ENCODE peak calls at places on chromosomes 6 and 20, in ten cellular contexts. One of them, this sample, is unnamed.

GRCh38 chr6:73455865-73456629 is 4.0 kb upstream of the CGAS start:
- DNase-seq in stimulated activated CD4-positive, alpha-beta T cell treated with anti-CD3 and anti-CD28 coated beads, Interleukin-12 subunit alpha, Interleukin-12 subunit beta, amount 100 ng/mL, for 48 hours: no peak
- DNase-seq in cardiac fibroblast: peak; percentile 76
- DNase-seq in GM04503: no peak
- DNase-seq in GF-D8: peak; percentile 92
- DNase-seq in HS-5: no peak
- DNase-seq in colonic mucosa: no peak
- DNase-seq in MV-4-11: peak; percentile 94
- DNase-seq in type B pancreatic cell: no peak
- DNase-seq in left cardiac atrium: no peak
- DNase-seq in this sample: no peak

GRCh38 chr20:20603339-20603990 is 109.0 kb downstream of the RALGAPA2 start:
- DNase-seq in stimulated activated CD4-positive, alpha-beta T cell treated with anti-CD3 and anti-CD28 coated beads, Interleukin-12 subunit alpha, Interleukin-12 subunit beta, amount 100 ng/mL, for 48 hours: no peak
- DNase-seq in cardiac fibroblast: no peak
- DNase-seq in GM04503: no peak
- DNase-seq in GF-D8: no peak
- DNase-seq in HS-5: no peak
- DNase-seq in colonic mucosa: no peak
- DNase-seq in MV-4-11: no peak
- DNase-seq in type B pancreatic cell: no peak
- DNase-seq in left cardiac atrium: no peak
- DNase-seq in this sample: no peak

GRCh38 chr20:43893930-43894329 is 20.7 kb upstream of the TOX2 start:
- DNase-seq in stimulated activated CD4-positive, alpha-beta T cell treated with anti-CD3 and anti-CD28 coated beads, Interleukin-12 subunit alpha, Interleukin-12 subunit beta, amount 100 ng/mL, for 48 hours: no peak
- DNase-seq in cardiac fibroblast: peak; percentile 63
- DNase-seq in GM04503: no peak
- DNase-seq in GF-D8: no peak
- DNase-seq in HS-5: no peak
- DNase-seq in colonic mucosa: no peak
- DNase-seq in MV-4-11: no peak
- DNase-seq in type B pancreatic cell: no peak
- DNase-seq in left cardiac atrium: no peak
- DNase-seq in this sample: peak; percentile 54

GRCh38 chr6:10759884-10760329 is 12.3 kb downstream of the TMEM14B start:
- DNase-seq in stimulated activated CD4-positive, alpha-beta T cell treated with anti-CD3 and anti-CD28 coated beads, Interleukin-12 subunit alpha, Interleukin-12 subunit beta, amount 100 ng/mL, for 48 hours: no peak
- DNase-seq in cardiac fibroblast: peak; percentile 95
- DNase-seq in GM04503: peak; percentile 28
- DNase-seq in GF-D8: no peak
- DNase-seq in HS-5: peak; percentile 91
- DNase-seq in colonic mucosa: no peak
- DNase-seq in MV-4-11: no peak
- DNase-seq in type B pancreatic cell: no peak
- DNase-seq in left cardiac atrium: peak; percentile 47
- DNase-seq in this sample: peak; percentile 86

GRCh38 chr6:157229733-157230132 is 93.6 kb downstream of the TMEM242 start:
- DNase-seq in stimulated activated CD4-positive, alpha-beta T cell treated with anti-CD3 and anti-CD28 coated beads, Interleukin-12 subunit alpha, Interleukin-12 subunit beta, amount 100 ng/mL, for 48 hours: no peak
- DNase-seq in cardiac fibroblast: no peak
- DNase-seq in GM04503: no peak
- DNase-seq in GF-D8: no peak
- DNase-seq in HS-5: no peak
- DNase-seq in colonic mucosa: peak; percentile 75
- DNase-seq in MV-4-11: no peak
- DNase-seq in type B pancreatic cell: no peak
- DNase-seq in left cardiac atrium: no peak
- DNase-seq in this sample: no peak

GRCh38 chr20:19913927-19914614 is 103.1 kb upstream of the NAA20 start:
- DNase-seq in stimulated activated CD4-positive, alpha-beta T cell treated with anti-CD3 and anti-CD28 coated beads, Interleukin-12 subunit alpha, Interleukin-12 subunit beta, amount 100 ng/mL, for 48 hours: no peak
- DNase-seq in cardiac fibroblast: peak; percentile 91
- DNase-seq in GM04503: no peak
- DNase-seq in GF-D8: no peak
- DNase-seq in HS-5: peak; percentile 31
- DNase-seq in colonic mucosa: no peak
- DNase-seq in MV-4-11: no peak
- DNase-seq in type B pancreatic cell: no peak
- DNase-seq in left cardiac atrium: no peak
- DNase-seq in this sample: peak; percentile 67

GRCh38 chr20:1673424-1673823 is 15.8 kb upstream of the SIRPG start:
- DNase-seq in stimulated activated CD4-positive, alpha-beta T cell treated with anti-CD3 and anti-CD28 coated beads, Interleukin-12 subunit alpha, Interleukin-12 subunit beta, amount 100 ng/mL, for 48 hours: no peak
- DNase-seq in cardiac fibroblast: no peak
- DNase-seq in GM04503: no peak
- DNase-seq in GF-D8: no peak
- DNase-seq in HS-5: no peak
- DNase-seq in colonic mucosa: no peak
- DNase-seq in MV-4-11: no peak
- DNase-seq in type B pancreatic cell: no peak
- DNase-seq in left cardiac atrium: no peak
- DNase-seq in this sample: no peak

GRCh38 chr6:44049989-44050871 is 77.0 kb downstream of the MRPL14 start:
- DNase-seq in stimulated activated CD4-positive, alpha-beta T cell treated with anti-CD3 and anti-CD28 coated beads, Interleukin-12 subunit alpha, Interleukin-12 subunit beta, amount 100 ng/mL, for 48 hours: no peak
- DNase-seq in cardiac fibroblast: no peak
- DNase-seq in GM04503: no peak
- DNase-seq in GF-D8: no peak
- DNase-seq in HS-5: no peak
- DNase-seq in colonic mucosa: no peak
- DNase-seq in MV-4-11: no peak
- DNase-seq in type B pancreatic cell: no peak
- DNase-seq in left cardiac atrium: no peak
- DNase-seq in this sample: no peak

GRCh38 chr6:6586167-6586566 is 2.4 kb upstream of the LY86 start:
- DNase-seq in stimulated activated CD4-positive, alpha-beta T cell treated with anti-CD3 and anti-CD28 coated beads, Interleukin-12 subunit alpha, Interleukin-12 subunit beta, amount 100 ng/mL, for 48 hours: no peak
- DNase-seq in cardiac fibroblast: no peak
- DNase-seq in GM04503: no peak
- DNase-seq in GF-D8: no peak
- DNase-seq in HS-5: no peak
- DNase-seq in colonic mucosa: no peak
- DNase-seq in MV-4-11: no peak
- DNase-seq in type B pancreatic cell: no peak
- DNase-seq in left cardiac atrium: no peak
- DNase-seq in this sample: no peak

GRCh38 chr6:156729248-156729647 is 47.9 kb upstream of the ARID1B start:
- DNase-seq in stimulated activated CD4-positive, alpha-beta T cell treated with anti-CD3 and anti-CD28 coated beads, Interleukin-12 subunit alpha, Interleukin-12 subunit beta, amount 100 ng/mL, for 48 hours: no peak
- DNase-seq in cardiac fibroblast: peak; percentile 66
- DNase-seq in GM04503: no peak
- DNase-seq in GF-D8: no peak
- DNase-seq in HS-5: peak; percentile 73
- DNase-seq in colonic mucosa: no peak
- DNase-seq in MV-4-11: peak; percentile 9
- DNase-seq in type B pancreatic cell: no peak
- DNase-seq in left cardiac atrium: no peak
- DNase-seq in this sample: peak; percentile 75

GRCh38 chr20:6533321-6533720 is 234.2 kb upstream of the BMP2 start:
- DNase-seq in stimulated activated CD4-positive, alpha-beta T cell treated with anti-CD3 and anti-CD28 coated beads, Interleukin-12 subunit alpha, Interleukin-12 subunit beta, amount 100 ng/mL, for 48 hours: no peak
- DNase-seq in cardiac fibroblast: peak; percentile 45
- DNase-seq in GM04503: peak; percentile 17
- DNase-seq in GF-D8: no peak
- DNase-seq in HS-5: no peak
- DNase-seq in colonic mucosa: no peak
- DNase-seq in MV-4-11: no peak
- DNase-seq in type B pancreatic cell: no peak
- DNase-seq in left cardiac atrium: no peak
- DNase-seq in this sample: peak; percentile 10

GRCh38 chr6:87639373-87639772 is 49.4 kb downstream of the ORC3 start:
- DNase-seq in stimulated activated CD4-positive, alpha-beta T cell treated with anti-CD3 and anti-CD28 coated beads, Interleukin-12 subunit alpha, Interleukin-12 subunit beta, amount 100 ng/mL, for 48 hours: no peak
- DNase-seq in cardiac fibroblast: no peak
- DNase-seq in GM04503: no peak
- DNase-seq in GF-D8: no peak
- DNase-seq in HS-5: no peak
- DNase-seq in colonic mucosa: no peak
- DNase-seq in MV-4-11: no peak
- DNase-seq in type B pancreatic cell: no peak
- DNase-seq in left cardiac atrium: no peak
- DNase-seq in this sample: no peak

GRCh38 chr6:110055387-110055735 is 77.2 kb downstream of the GPR6 start:
- DNase-seq in stimulated activated CD4-positive, alpha-beta T cell treated with anti-CD3 and anti-CD28 coated beads, Interleukin-12 subunit alpha, Interleukin-12 subunit beta, amount 100 ng/mL, for 48 hours: no peak
- DNase-seq in cardiac fibroblast: no peak
- DNase-seq in GM04503: no peak
- DNase-seq in GF-D8: no peak
- DNase-seq in HS-5: no peak
- DNase-seq in colonic mucosa: no peak
- DNase-seq in MV-4-11: no peak
- DNase-seq in type B pancreatic cell: no peak
- DNase-seq in left cardiac atrium: no peak
- DNase-seq in this sample: no peak

This sample was measured in LHCN-M2.